ENCODE peak calls at places on chromosomes 1 and 21, in six cellular contexts. M is nephron progenitor cell, V is Peyer's patch, C is MM.1S, Q is Calu3, B is adrenal gland. S is an unnamed sample.

GRCh38 chr1:20112279-20113000 is 6.9 kb downstream of the PLA2G2D start:
- DNase-seq in M (no peak), V (no peak), C (peak; percentile 21), Q (no peak), B (no peak), S (no peak)

GRCh38 chr1:59237905-59238304 is 59.0 kb upstream of the FGGY start:
- DNase-seq in M (no peak), V (no peak), C (peak; percentile 67), Q (no peak), B (no peak), S (no peak)

GRCh38 chr1:230550428-230550827 is 91.9 kb upstream of the COG2 start:
- DNase-seq in M (no peak), V (no peak), C (no peak), Q (no peak), B (no peak), S (no peak)

GRCh38 chr1:11961230-11961629 is 19.0 kb upstream of the MFN2 start:
- DNase-seq in M (no peak), V (no peak), C (no peak), Q (no peak), B (peak; percentile 69), S (no peak)

GRCh38 chr1:47180603-47181094 is 9.2 kb downstream of the PDZK1IP1 start:
- DNase-seq in M (no peak), V (no peak), C (no peak), Q (no peak), B (no peak), S (no peak)

GRCh38 chr1:87121732-87122163 is 206.9 kb upstream of the LMO4 start:
- DNase-seq in M (no peak), V (no peak), C (no peak), Q (no peak), B (no peak), S (no peak)

GRCh38 chr1:31683997-31684396 is 19.8 kb downstream of the COL16A1 start:
- DNase-seq in M (no peak), V (peak; percentile 68), C (peak; percentile 16), Q (peak; percentile 46), B (no peak), S (peak; percentile 55)

GRCh38 chr1:147177611-147178370 is 5.5 kb upstream of the PRKAB2 start:
- DNase-seq in M (no peak), V (peak; percentile 52), C (no peak), Q (no peak), B (peak; percentile 28), S (no peak)

GRCh38 chr1:92310185-92310597 is 11.3 kb downstream of the RPAP2 start:
- DNase-seq in M (no peak), V (no peak), C (peak; percentile 39), Q (no peak), B (no peak), S (no peak)

GRCh38 chr1:119632103-119632490 is 16.0 kb downstream of the ZNF697 start:
- DNase-seq in M (no peak), V (no peak), C (no peak), Q (no peak), B (no peak), S (no peak)

GRCh38 chr1:2384941-2385481 is 6.3 kb downstream of the MORN1 start:
- DNase-seq in M (no peak), V (peak; percentile 41), C (no peak), Q (no peak), B (no peak), S (no peak)

GRCh38 chr1:223339861-223340260 is 24.1 kb downstream of the SUSD4 start:
- DNase-seq in M (no peak), V (no peak), C (no peak), Q (no peak), B (no peak), S (no peak)

GRCh38 chr1:118788372-118788955 is 199.7 kb downstream of the TBX15 start:
- DNase-seq in M (peak; percentile 17), V (no peak), C (no peak), Q (peak; percentile 2), B (no peak), S (no peak)

GRCh38 chr21:46634966-46635323 is 529 bp upstream of the PRMT2 start:
- DNase-seq in M (no peak), V (no peak), C (peak; percentile 67), Q (peak; percentile 39), B (peak; percentile 85), S (no peak)

GRCh38 chr21:21213297-21213696 is 215.1 kb downstream of the NCAM2 start:
- DNase-seq in M (no peak), V (no peak), C (no peak), Q (no peak), B (no peak), S (no peak)

GRCh38 chr1:97050501-97050900 is 328.9 kb downstream of the PTBP2 start:
- DNase-seq in M (no peak), V (no peak), C (no peak), Q (peak; percentile 6), B (no peak), S (peak; percentile 7)

GRCh38 chr1:19818324-19818723 is 3.2 kb upstream of the RNF186 start:
- DNase-seq in M (no peak), V (no peak), C (no peak), Q (no peak), B (no peak), S (no peak)

GRCh38 chr1:191134796-191135195 is 657.1 kb upstream of the BRINP3 start:
- DNase-seq in M (no peak), V (no peak), C (no peak), Q (no peak), B (no peak), S (peak; percentile 18)

GRCh38 chr1:153800516-153800915 is 25.3 kb downstream of the SLC27A3 start:
- DNase-seq in M (no peak), V (no peak), C (no peak), Q (no peak), B (no peak), S (no peak)

GRCh38 chr1:3524571-3525203 is 70.2 kb downstream of the ARHGEF16 start:
- DNase-seq in M (no peak), V (no peak), C (no peak), Q (no peak), B (no peak), S (no peak)

GRCh38 chr1:226401407-226402303 is 6.2 kb downstream of the PARP1 start:
- DNase-seq in M (no peak), V (no peak), C (peak; percentile 29), Q (no peak), B (no peak), S (no peak)

DNA sequence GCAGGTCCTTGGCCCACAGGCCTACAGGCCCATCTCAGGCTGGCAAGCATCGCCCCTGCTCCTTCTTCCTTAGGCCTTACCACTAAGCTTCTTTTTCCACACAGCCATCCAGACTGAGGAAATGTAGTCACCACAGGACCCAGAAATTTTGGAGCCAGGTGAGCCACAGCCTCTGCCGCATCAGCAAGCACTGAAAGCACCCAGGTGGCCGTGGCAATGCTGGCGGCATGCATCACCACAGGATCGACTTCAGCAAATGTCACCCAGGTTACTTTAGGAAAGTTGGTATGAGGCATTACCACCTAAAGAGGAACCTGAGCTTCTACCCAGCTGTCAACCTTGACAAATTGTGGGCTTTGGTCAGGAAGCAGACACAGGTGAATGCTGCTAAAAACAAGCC is 11.6 kb downstream of the PIGM start:
- DNase-seq in M (no peak), V (no peak), C (no peak), Q (no peak), B (no peak), S (no peak)
- TF ChIP-seq CTCF in M (no peak), V (no peak), C (no peak), Q (no peak), B (no peak), S (no peak)

GRCh38 chr1:26148887-26149286 is 10.0 kb upstream of the FAM110D start:
- DNase-seq in M (no peak), V (no peak), C (no peak), Q (no peak), B (no peak), S (no peak)

GRCh38 chr1:26142165-26142564 is 16.7 kb upstream of the FAM110D start:
- DNase-seq in M (no peak), V (no peak), C (no peak), Q (no peak), B (no peak), S (no peak)

GRCh38 chr1:26145041-26145959 is 13.6 kb upstream of the FAM110D start:
- DNase-seq in M (peak; percentile 80), V (peak; percentile 79), C (peak; percentile 86), Q (peak; percentile 78), B (peak; percentile 77), S (peak; percentile 81)

GRCh38 chr1:26145960-26146294 is 13.0 kb upstream of the FAM110D start:
- DNase-seq in M (no peak), V (no peak), C (no peak), Q (no peak), B (no peak), S (no peak)
- TF ChIP-seq CTCF in M (no peak), V (no peak), C (no peak), Q (no peak), B (no peak), S (no peak)

DNA sequence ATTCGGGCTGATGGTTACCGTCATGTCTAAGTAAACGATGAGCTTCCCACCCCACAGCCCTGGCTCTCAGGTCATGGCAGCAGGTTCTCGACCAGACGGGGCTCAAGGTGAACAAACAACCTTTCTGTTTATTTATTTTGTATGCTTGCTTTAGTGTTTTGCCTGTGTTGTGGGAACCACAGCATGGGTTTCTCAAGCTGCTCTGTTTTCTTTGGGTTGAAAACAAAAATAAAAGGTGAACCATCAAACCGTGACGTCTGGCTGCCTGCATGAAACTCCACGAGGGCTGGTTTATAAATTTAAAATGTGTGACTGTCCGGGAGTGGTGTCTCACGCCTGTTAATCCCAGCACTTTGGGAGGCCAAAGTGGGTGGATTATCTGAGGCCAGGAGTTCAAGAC is 28.0 kb downstream of the TMEM51 start:
- DNase-seq in M (no peak), V (no peak), C (no peak), Q (no peak), B (no peak), S (no peak)
- TF ChIP-seq CTCF in M (no peak), V (no peak), C (no peak), Q (no peak), B (no peak), S (no peak)

DNA sequence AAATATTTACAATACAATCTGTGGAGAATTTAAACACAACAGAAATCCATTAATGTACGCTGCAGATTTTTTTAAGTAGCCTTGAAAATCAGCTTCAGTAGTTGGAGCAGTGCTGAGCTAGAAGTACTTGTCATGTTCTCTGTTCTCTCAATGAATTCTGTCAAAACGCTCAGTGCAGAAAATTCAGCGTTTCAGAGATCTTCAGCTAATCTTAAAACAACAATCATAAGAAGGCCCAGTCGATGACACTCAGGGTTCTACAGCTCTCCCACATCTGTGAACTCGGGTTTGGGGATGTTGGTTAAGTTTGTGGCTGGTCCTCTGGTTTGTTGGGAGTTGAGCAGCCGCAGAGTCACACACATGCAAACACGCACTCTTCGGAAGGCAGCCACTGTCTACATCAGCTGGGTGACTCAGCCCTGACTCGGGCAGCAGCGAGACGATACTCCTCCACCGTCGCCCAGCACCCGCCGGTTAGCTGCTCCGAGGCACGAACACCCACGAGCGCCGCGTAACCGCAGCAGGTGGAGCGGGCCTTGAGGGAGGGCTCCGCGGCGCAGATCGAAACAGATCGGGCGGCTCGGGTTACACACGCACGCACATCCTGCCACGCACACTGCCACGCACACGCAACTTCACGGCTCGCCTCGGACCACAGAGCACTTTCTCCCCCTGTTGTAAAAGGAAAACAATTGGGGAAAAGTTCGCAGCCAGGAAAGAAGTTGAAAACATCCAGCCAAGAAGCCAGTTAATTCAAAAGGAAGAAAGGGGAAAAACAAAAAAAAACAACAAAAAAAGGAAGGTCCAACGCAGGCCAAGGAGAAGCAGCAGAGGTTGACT is 161.2 kb downstream of the RUNX1 start:
- DNase-seq in M (peak; percentile 57), V (peak; percentile 83), C (peak; percentile 95), Q (peak; percentile 63), B (peak; percentile 91), S (peak; percentile 41)
- TF ChIP-seq CTCF in M (no peak), V (no peak), C (no peak), Q (no peak), B (no peak), S (no peak)

GRCh38 chr1:166822385-166822784 is 16.9 kb upstream of the POGK start:
- DNase-seq in M (no peak), V (no peak), C (no peak), Q (no peak), B (no peak), S (no peak)
- TF ChIP-seq CTCF in M (peak; percentile 42), V (no peak), C (peak; percentile 30), Q (no peak), B (no peak), S (peak; percentile 34)

S was measured in endothelial cell.